ENCODE peak calls at places on chromosomes 16 and 17, in eight cellular contexts. J, Q, N, E, A, C, G and F are unnamed samples.

GRCh38 chr17:16349461-16349860 is 3.8 kb downstream of the CENPV start:
- DNase-seq in G (no peak), A (no peak), Q (no peak), N (no peak), E (no peak), C (peak; percentile 40), J (no peak), F (no peak)

GRCh38 chr17:1645207-1646171 is at the start of gene SCARF1:
- DNase-seq in N (peak; percentile 49), A (peak; percentile 64), C (peak; percentile 82), G (peak; percentile 78), Q (no peak), E (no peak), J (no peak), F (no peak)

GRCh38 chr17:385195-385835 is 32.7 kb upstream of the RPH3AL start:
- DNase-seq in J (no peak), C (peak; percentile 79), A (peak; percentile 63), G (peak; percentile 84), Q (no peak), N (no peak), E (no peak), F (no peak)

GRCh38 chr16:53007095-53007494 is 45.6 kb downstream of the CHD9NB start:
- DNase-seq in Q (no peak), E (no peak), J (no peak), C (no peak), N (no peak), A (peak; percentile 36), G (no peak), F (no peak)

GRCh38 chr16:86809458-86809955 is 231.2 kb downstream of the FOXL1 start:
- DNase-seq in A (no peak), N (no peak), G (no peak), C (no peak), Q (peak; percentile 68), E (peak; percentile 99), J (peak; percentile 94), F (no peak)

GRCh38 chr17:65666869-65667268 is 105.4 kb upstream of the AXIN2 start:
- DNase-seq in E (peak; percentile 12), Q (no peak), C (no peak), N (no peak), J (no peak), G (no peak), A (no peak), F (no peak)

GRCh38 chr17:14307560-14308024 is 6.7 kb downstream of the HS3ST3B1 start:
- DNase-seq in G (no peak), N (no peak), J (peak; percentile 84), C (no peak), E (peak; percentile 84), Q (peak; percentile 55), A (peak; percentile 3), F (no peak)

GRCh38 chr17:79027925-79028491 is 4.0 kb downstream of the C1QTNF1 start:
- DNase-seq in G (peak; percentile 64), N (no peak), J (no peak), E (no peak), C (peak; percentile 54), Q (no peak), A (no peak), F (no peak)

GRCh38 chr17:18263885-18264682 is 3.6 kb downstream of the MIEF2 start:
- DNase-seq in Q (no peak), E (no peak), G (no peak), N (no peak), A (peak; percentile 49), C (no peak), J (no peak), F (no peak)

GRCh38 chr17:29129731-29130130 is 50.5 kb downstream of the MYO18A start:
- DNase-seq in C (no peak), E (no peak), A (no peak), Q (no peak), G (peak; percentile 87), J (no peak), N (no peak), F (no peak)

GRCh38 chr16:86848821-86849220 is 270.5 kb downstream of the FOXL1 start:
- DNase-seq in Q (no peak), E (no peak), N (no peak), J (no peak), C (no peak), G (no peak), A (no peak), F (no peak)

GRCh38 chr17:59165933-59166342 is 10.4 kb downstream of the PRR11 start:
- DNase-seq in J (peak; percentile 71), N (peak; percentile 55), A (peak; percentile 69), G (no peak), Q (no peak), E (peak; percentile 47), C (no peak), F (no peak)

GRCh38 chr17:80432350-80432955 is 17.5 kb downstream of the ENDOV start:
- DNase-seq in N (no peak), E (no peak), Q (no peak), J (no peak), A (no peak), G (peak; percentile 36), C (no peak), F (no peak)

GRCh38 chr16:58515871-58516767 is 802 bp downstream of the SETD6 start:
- DNase-seq in E (no peak), A (peak; percentile 74), G (peak; percentile 77), C (peak; percentile 80), N (peak; percentile 67), Q (no peak), J (no peak), F (no peak)

GRCh38 chr17:7889166-7889584 is 586 bp downstream of the CHD3 start:
- DNase-seq in A (peak; percentile 71), J (peak; percentile 85), G (peak; percentile 99), E (peak; percentile 68), C (peak; percentile 99), Q (peak; percentile 43), N (no peak), F (peak; percentile 90)

GRCh38 chr16:1338119-1338730 is 4.8 kb downstream of the BAIAP3 start:
- DNase-seq in C (no peak), G (no peak), N (no peak), J (no peak), E (no peak), A (peak; percentile 67), Q (no peak), F (no peak)
- TF ChIP-seq CTCF in C (peak; percentile 18), G (peak; percentile 28), N (peak; percentile 80), J (peak; percentile 41), E (no peak), A (peak; percentile 57), Q (no peak), F (no peak)

GRCh38 chr16:1035066-1035415 is 37.5 kb upstream of the SSTR5 start:
- DNase-seq in C (no peak), E (no peak), Q (no peak), N (no peak), G (no peak), J (no peak), A (no peak), F (no peak)
- TF ChIP-seq CTCF in C (no peak), E (no peak), Q (no peak), N (no peak), G (no peak), J (no peak), A (no peak), F (no peak)

GRCh38 chr16:19527161-19527560 is 3.4 kb downstream of the CCP110 start:
- DNase-seq in N (no peak), Q (no peak), A (no peak), C (no peak), E (no peak), J (no peak), G (no peak), F (no peak)

GRCh38 chr16:19523559-19524355 is at the start of gene CCP110:
- DNase-seq in J (peak; percentile 97), G (peak; percentile 98), N (peak; percentile 93), C (peak; percentile 99), A (peak; percentile 96), Q (peak; percentile 82), E (peak; percentile 92), F (peak; percentile 91)

GRCh38 chr16:19523184-19523558 is 571 bp upstream of the CCP110 start:
- DNase-seq in C (no peak), J (no peak), G (no peak), N (no peak), Q (no peak), E (no peak), A (no peak), F (no peak)

GRCh38 chr16:19524356-19524865 is 669 bp downstream of the CCP110 start:
- DNase-seq in A (no peak), Q (no peak), N (peak; percentile 20), E (no peak), G (no peak), J (peak; percentile 2), C (no peak), F (no peak)

GRCh38 chr16:19524866-19525723 is 1.4 kb downstream of the CCP110 start:
- DNase-seq in E (no peak), A (no peak), N (peak; percentile 13), C (no peak), J (peak; percentile 7), G (no peak), Q (no peak), F (no peak)
- TF ChIP-seq CTCF in E (no peak), A (no peak), N (no peak), C (no peak), J (no peak), G (no peak), Q (no peak), F (no peak)

GRCh38 chr17:6576038-6576437 is 19.7 kb upstream of the PITPNM3 start:
- DNase-seq in G (no peak), A (no peak), E (no peak), C (no peak), Q (no peak), N (peak; percentile 13), J (no peak), F (no peak)

GRCh38 chr17:6573982-6574688 is 17.8 kb upstream of the PITPNM3 start:
- DNase-seq in N (no peak), C (no peak), G (no peak), E (no peak), J (no peak), Q (no peak), A (no peak), F (no peak)

GRCh38 chr17:6572997-6573396 is 16.6 kb upstream of the PITPNM3 start:
- DNase-seq in C (no peak), N (no peak), E (no peak), J (no peak), A (no peak), G (no peak), Q (no peak), F (no peak)

GRCh38 chr17:6575596-6575988 is 19.2 kb upstream of the PITPNM3 start:
- DNase-seq in G (no peak), E (no peak), Q (no peak), J (no peak), N (no peak), A (no peak), C (no peak), F (no peak)

DNA sequence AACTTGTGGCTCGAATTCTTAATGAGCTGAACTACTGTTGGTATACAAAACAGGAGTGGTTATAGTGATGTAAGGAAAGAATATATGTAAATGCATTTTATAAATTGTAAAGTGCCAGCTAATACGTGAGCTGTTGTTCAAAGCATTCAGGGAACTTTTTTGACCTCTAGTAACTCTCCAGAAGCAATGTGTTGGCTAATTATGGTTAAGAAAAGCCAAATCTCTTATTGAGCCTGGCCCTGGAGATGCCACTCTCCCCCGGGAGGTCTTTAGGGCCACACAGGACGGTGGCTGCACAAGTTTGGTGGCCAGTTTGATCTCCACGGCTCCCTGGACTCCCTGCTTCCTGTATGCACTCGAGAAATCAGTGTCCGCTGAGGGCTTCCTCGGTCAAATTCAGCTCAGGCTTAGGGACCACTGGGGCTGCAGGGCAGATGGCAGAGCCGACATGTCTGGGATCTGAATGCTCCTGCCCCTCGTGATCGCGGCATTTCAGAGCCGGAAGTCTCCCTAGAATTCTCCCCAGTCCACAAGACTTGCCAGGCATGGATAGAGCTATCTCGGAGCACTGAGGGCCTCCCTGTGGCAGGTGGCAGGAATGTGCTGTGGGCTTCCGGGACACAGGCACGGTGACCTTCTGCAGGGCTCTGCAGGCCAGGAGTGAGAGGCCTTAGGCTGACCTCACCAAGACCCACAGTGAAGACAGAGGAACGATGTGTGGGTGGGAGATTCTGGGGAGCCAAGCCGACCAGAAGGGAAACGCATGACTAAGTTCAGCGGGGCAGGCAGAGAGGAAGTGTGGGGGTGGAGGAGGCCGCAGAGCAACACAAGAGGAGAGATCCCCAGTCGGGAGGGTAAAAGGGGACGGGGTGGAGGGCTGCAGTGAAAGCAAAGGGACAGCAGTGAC is 18.6 kb upstream of the PITPNM3 start:
- DNase-seq in N (peak; percentile 82), Q (no peak), J (peak; percentile 37), C (peak; percentile 77), A (no peak), E (peak; percentile 71), G (no peak), F (no peak)
- TF ChIP-seq CTCF in N (peak; percentile 9), Q (peak; percentile 13), J (no peak), C (peak; percentile 9), A (peak; percentile 18), E (no peak), G (no peak), F (no peak)